ENCODE peak calls at places on chromosomes 12 and 14, in four cellular contexts. One of them, this sample, is unnamed.

GRCh38 chr14:60215520-60216195 is 33.4 kb upstream of the PPM1A start:
- DNase-seq in coronary artery: no peak
- DNase-seq in pancreas: no peak
- DNase-seq in psoas muscle: no peak
- DNase-seq in this sample: no peak

GRCh38 chr12:88185988-88186387 is 43.9 kb downstream of the TMTC3 start:
- DNase-seq in pancreas: no peak
- DNase-seq in psoas muscle: no peak
- DNase-seq in coronary artery: no peak
- DNase-seq in this sample: no peak

GRCh38 chr14:73795466-73795865 is 56.2 kb upstream of the PTGR2 start:
- DNase-seq in coronary artery: no peak
- DNase-seq in psoas muscle: no peak
- DNase-seq in pancreas: no peak
- DNase-seq in this sample: no peak

GRCh38 chr14:98182385-98183055 is 1089.5 kb downstream of the BCL11B start:
- DNase-seq in psoas muscle: no peak
- DNase-seq in coronary artery: no peak
- DNase-seq in pancreas: no peak
- DNase-seq in this sample: no peak

GRCh38 chr14:75456069-75457023 is 28.5 kb downstream of the JDP2 start:
- DNase-seq in pancreas: no peak
- DNase-seq in psoas muscle: no peak
- DNase-seq in coronary artery: no peak
- DNase-seq in this sample: no peak

GRCh38 chr12:82876075-82876474 is 189.4 kb downstream of the TMTC2 start:
- DNase-seq in pancreas: no peak
- DNase-seq in coronary artery: no peak
- DNase-seq in psoas muscle: no peak
- DNase-seq in this sample: no peak

GRCh38 chr12:5452569-5452968 is 20.7 kb downstream of the NTF3 start:
- DNase-seq in psoas muscle: no peak
- DNase-seq in pancreas: no peak
- DNase-seq in coronary artery: no peak
- DNase-seq in this sample: no peak

GRCh38 chr12:93109794-93110203 is 180.7 kb upstream of the EEA1 start:
- DNase-seq in coronary artery: no peak
- DNase-seq in pancreas: no peak
- DNase-seq in psoas muscle: no peak
- DNase-seq in this sample: no peak

GRCh38 chr14:60514378-60515243 is 5.7 kb downstream of the SIX6 start:
- DNase-seq in psoas muscle: peak; percentile 83
- DNase-seq in coronary artery: no peak
- DNase-seq in pancreas: peak; percentile 6
- DNase-seq in this sample: no peak

GRCh38 chr14:53880761-53881160 is 75.9 kb downstream of the BMP4 start:
- DNase-seq in psoas muscle: no peak
- DNase-seq in coronary artery: no peak
- DNase-seq in pancreas: no peak
- DNase-seq in this sample: no peak

GRCh38 chr14:56854325-56854724 is 44.0 kb upstream of the OTX2 start:
- DNase-seq in psoas muscle: no peak
- DNase-seq in pancreas: no peak
- DNase-seq in coronary artery: no peak
- DNase-seq in this sample: no peak

GRCh38 chr12:989751-990278 is 1.2 kb upstream of the ERC1 start:
- DNase-seq in psoas muscle: no peak
- DNase-seq in pancreas: peak; percentile 8
- DNase-seq in coronary artery: no peak
- DNase-seq in this sample: no peak

GRCh38 chr14:92105073-92105844 is 1.1 kb downstream of the ATXN3 start:
- DNase-seq in psoas muscle: no peak
- DNase-seq in pancreas: no peak
- DNase-seq in coronary artery: no peak
- DNase-seq in this sample: no peak

GRCh38 chr12:100574262-100575074 is 984 bp downstream of the GAS2L3 start:
- DNase-seq in coronary artery: no peak
- DNase-seq in pancreas: no peak
- DNase-seq in psoas muscle: no peak
- DNase-seq in this sample: no peak

GRCh38 chr14:103679351-103679750 is 35.9 kb downstream of the XRCC3 start:
- DNase-seq in psoas muscle: peak; percentile 67
- DNase-seq in pancreas: no peak
- DNase-seq in coronary artery: no peak
- DNase-seq in this sample: no peak

GRCh38 chr12:57632369-57632897 is 568 bp downstream of the B4GALNT1 start:
- DNase-seq in pancreas: no peak
- DNase-seq in psoas muscle: peak; percentile 71
- DNase-seq in coronary artery: peak; percentile 75
- DNase-seq in this sample: no peak

GRCh38 chr12:104738371-104738710 is 219.7 kb downstream of the SLC41A2 start:
- DNase-seq in psoas muscle: no peak
- DNase-seq in coronary artery: no peak
- DNase-seq in pancreas: no peak
- DNase-seq in this sample: no peak

GRCh38 chr12:123069436-123070266 is 81.2 kb downstream of the PITPNM2 start:
- DNase-seq in coronary artery: no peak
- DNase-seq in psoas muscle: no peak
- DNase-seq in pancreas: peak; percentile 25
- DNase-seq in this sample: no peak

GRCh38 chr12:13376627-13377373 is 180.3 kb downstream of the EMP1 start:
- DNase-seq in psoas muscle: no peak
- DNase-seq in pancreas: no peak
- DNase-seq in coronary artery: no peak
- DNase-seq in this sample: no peak

GRCh38 chr12:56581418-56582145 is 48.5 kb downstream of the BAZ2A start:
- DNase-seq in pancreas: no peak
- DNase-seq in psoas muscle: no peak
- DNase-seq in coronary artery: no peak
- DNase-seq in this sample: no peak
- H3K4me3 ChIP-seq in pancreas: no peak overlapping the region
- H3K4me3 ChIP-seq in psoas muscle: no peak overlapping the region
- H3K4me3 ChIP-seq in coronary artery: no peak overlapping the region
- H3K4me3 ChIP-seq in this sample: no peak overlapping the region

GRCh38 chr12:131033886-131034482 is 80.3 kb downstream of the ADGRD1 start:
- DNase-seq in psoas muscle: no peak
- DNase-seq in pancreas: no peak
- DNase-seq in coronary artery: no peak
- DNase-seq in this sample: no peak
- H3K27ac ChIP-seq in psoas muscle: no peak overlapping the region
- H3K27ac ChIP-seq in pancreas: no peak overlapping the region
- H3K27ac ChIP-seq in coronary artery: no peak overlapping the region
- H3K27ac ChIP-seq in this sample: no peak overlapping the region

GRCh38 chr14:67569651-67570290 is 30.3 kb downstream of the PIGH start:
- DNase-seq in coronary artery: no peak
- DNase-seq in psoas muscle: no peak
- DNase-seq in pancreas: no peak
- DNase-seq in this sample: no peak

GRCh38 chr14:67572608-67573007 is 27.5 kb downstream of the PIGH start:
- DNase-seq in pancreas: no peak
- DNase-seq in psoas muscle: no peak
- DNase-seq in coronary artery: no peak
- DNase-seq in this sample: no peak

GRCh38 chr14:67571991-67572323 is 28.1 kb downstream of the PIGH start:
- DNase-seq in coronary artery: no peak
- DNase-seq in psoas muscle: no peak
- DNase-seq in pancreas: no peak
- DNase-seq in this sample: no peak

GRCh38 chr14:67570453-67570852 is 29.6 kb downstream of the PIGH start:
- DNase-seq in pancreas: no peak
- DNase-seq in psoas muscle: no peak
- DNase-seq in coronary artery: no peak
- DNase-seq in this sample: no peak

GRCh38 chr14:67571275-67571990 is 28.6 kb downstream of the PIGH start:
- DNase-seq in coronary artery: no peak
- DNase-seq in pancreas: peak; percentile 30
- DNase-seq in psoas muscle: peak; percentile 79
- DNase-seq in this sample: peak; percentile 63
- TF ChIP-seq CTCF in coronary artery: peak; percentile 84
- TF ChIP-seq CTCF in pancreas: peak; percentile 66
- TF ChIP-seq CTCF in psoas muscle: peak; percentile 82
- TF ChIP-seq CTCF in this sample: peak; percentile 77

GRCh38 chr12:124758266-124759200 is 105.1 kb downstream of the SCARB1 start:
- DNase-seq in pancreas: no peak
- DNase-seq in psoas muscle: no peak
- DNase-seq in coronary artery: no peak
- DNase-seq in this sample: peak; percentile 63
- H3K4me3 ChIP-seq in pancreas: no peak overlapping the region
- H3K4me3 ChIP-seq in psoas muscle: no peak overlapping the region
- H3K4me3 ChIP-seq in coronary artery: peak overlapping the region; percentile 13
- H3K4me3 ChIP-seq in this sample: no peak overlapping the region

GRCh38 chr12:75725505-75726120 is 214.2 kb upstream of the KRR1 start:
- DNase-seq in pancreas: no peak
- DNase-seq in psoas muscle: no peak
- DNase-seq in coronary artery: no peak
- DNase-seq in this sample: no peak
- H3K27ac ChIP-seq in pancreas: no peak overlapping the region
- H3K27ac ChIP-seq in psoas muscle: peak overlapping the region; percentile 47
- H3K27ac ChIP-seq in coronary artery: no peak overlapping the region
- H3K27ac ChIP-seq in this sample: no peak overlapping the region

DNA sequence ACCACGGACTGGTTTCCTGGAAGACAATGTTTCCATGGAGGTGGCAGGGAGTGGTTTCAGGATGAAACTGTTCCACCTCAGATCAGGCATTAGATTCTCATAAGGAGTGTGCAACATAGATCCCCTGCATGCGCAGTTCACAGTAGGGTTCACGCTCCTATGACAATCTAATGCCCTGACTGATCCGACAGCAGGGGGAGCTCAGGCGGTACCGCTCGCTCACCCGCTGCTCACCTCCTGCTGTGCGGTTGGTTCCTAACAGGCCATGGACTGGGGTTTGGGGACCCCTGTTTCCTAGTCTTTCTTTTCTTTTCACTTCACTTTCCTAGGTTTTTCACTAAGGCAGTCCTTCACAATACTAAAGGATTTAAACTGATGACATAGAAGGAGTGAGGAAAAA is 39.6 kb downstream of the GUCY2C start:
- DNase-seq in psoas muscle: no peak
- DNase-seq in coronary artery: no peak
- DNase-seq in pancreas: no peak
- DNase-seq in this sample: no peak
- TF ChIP-seq CTCF in psoas muscle: no peak
- TF ChIP-seq CTCF in coronary artery: no peak
- TF ChIP-seq CTCF in pancreas: no peak
- TF ChIP-seq CTCF in this sample: no peak

GRCh38 chr14:99270491-99271287 is 1.3 kb downstream of the BCL11B start:
- DNase-seq in coronary artery: no peak
- DNase-seq in pancreas: no peak
- DNase-seq in psoas muscle: no peak
- DNase-seq in this sample: no peak

GRCh38 chr14:99272669-99273024 is 650 bp upstream of the BCL11B start:
- DNase-seq in coronary artery: no peak
- DNase-seq in pancreas: no peak
- DNase-seq in psoas muscle: no peak
- DNase-seq in this sample: no peak

GRCh38 chr14:99271288-99271941 is 582 bp downstream of the BCL11B start:
- DNase-seq in pancreas: no peak
- DNase-seq in psoas muscle: no peak
- DNase-seq in coronary artery: no peak
- DNase-seq in this sample: no peak

GRCh38 chr14:99273025-99273723 is 1.2 kb upstream of the BCL11B start:
- DNase-seq in psoas muscle: no peak
- DNase-seq in coronary artery: no peak
- DNase-seq in pancreas: no peak
- DNase-seq in this sample: no peak

DNA sequence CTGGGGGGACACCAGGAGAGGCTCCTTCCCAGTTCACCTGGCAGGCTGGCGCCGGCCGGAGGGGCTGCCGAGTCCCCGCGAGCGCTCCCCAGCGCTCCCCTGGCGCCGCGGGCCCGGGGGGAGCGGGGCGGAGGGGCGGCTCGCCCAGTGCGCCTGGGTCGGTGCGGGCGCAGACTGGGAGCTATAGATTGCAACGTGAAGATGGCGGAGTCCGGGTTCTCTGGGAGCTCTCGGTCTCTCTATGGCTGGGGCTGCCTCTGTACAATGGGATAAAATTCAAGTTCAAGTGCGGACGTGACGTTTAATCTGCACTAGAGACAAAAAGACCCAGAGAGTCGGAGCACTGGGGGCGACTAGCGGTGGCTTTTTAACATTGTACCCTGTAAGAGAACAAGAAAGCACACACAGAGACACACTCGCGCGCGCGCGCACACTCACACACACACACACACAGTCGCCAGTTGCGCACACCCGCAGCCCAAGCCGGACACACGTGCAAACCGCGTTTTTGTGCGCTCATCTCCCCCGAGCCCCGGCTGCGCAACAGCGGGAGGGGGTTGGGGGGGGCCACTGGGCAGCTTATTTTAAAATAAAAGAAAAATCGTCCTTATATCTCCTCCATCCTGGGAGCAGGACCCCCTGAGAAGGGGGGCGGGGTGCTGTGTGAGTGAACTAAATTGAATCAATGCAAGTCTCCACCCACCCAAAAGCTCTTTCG is at the start of gene BCL11B:
- DNase-seq in pancreas: peak; percentile 19
- DNase-seq in psoas muscle: peak; percentile 66
- DNase-seq in coronary artery: no peak
- DNase-seq in this sample: peak; percentile 76
- H3K4me3 ChIP-seq in pancreas: peak within 1 kb of the TSS; percentile 6
- H3K4me3 ChIP-seq in psoas muscle: peak within 1 kb of the TSS; percentile 58
- H3K4me3 ChIP-seq in coronary artery: peak within 1 kb of the TSS; percentile 68
- H3K4me3 ChIP-seq in this sample: peak within 1 kb of the TSS; percentile 59

DNA sequence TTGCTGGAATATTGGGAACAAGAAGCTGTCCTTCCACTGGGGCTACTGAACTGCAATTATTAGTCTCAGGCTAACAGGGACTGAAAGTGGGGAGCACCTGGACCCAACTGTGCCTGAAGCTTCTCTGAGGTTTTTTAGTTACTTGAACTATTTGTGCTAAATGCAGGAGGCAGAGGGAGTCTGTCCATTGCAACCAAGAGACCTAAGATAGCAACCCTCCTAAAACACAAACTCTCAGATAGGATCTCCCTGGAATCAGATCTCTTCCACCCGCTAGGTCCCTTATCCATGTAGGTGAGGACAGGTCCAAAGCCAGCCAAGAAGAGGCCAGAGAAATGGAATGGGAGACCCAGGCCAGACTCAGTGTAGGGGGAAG is 58.1 kb downstream of the NCOR2 start:
- DNase-seq in coronary artery: no peak
- DNase-seq in pancreas: no peak
- DNase-seq in psoas muscle: no peak
- DNase-seq in this sample: no peak
- H3K27ac ChIP-seq in coronary artery: peak overlapping the region; percentile 81
- H3K27ac ChIP-seq in pancreas: peak overlapping the region; percentile 61
- H3K27ac ChIP-seq in psoas muscle: peak overlapping the region; percentile 84
- H3K27ac ChIP-seq in this sample: peak overlapping the region; percentile 90

DNA sequence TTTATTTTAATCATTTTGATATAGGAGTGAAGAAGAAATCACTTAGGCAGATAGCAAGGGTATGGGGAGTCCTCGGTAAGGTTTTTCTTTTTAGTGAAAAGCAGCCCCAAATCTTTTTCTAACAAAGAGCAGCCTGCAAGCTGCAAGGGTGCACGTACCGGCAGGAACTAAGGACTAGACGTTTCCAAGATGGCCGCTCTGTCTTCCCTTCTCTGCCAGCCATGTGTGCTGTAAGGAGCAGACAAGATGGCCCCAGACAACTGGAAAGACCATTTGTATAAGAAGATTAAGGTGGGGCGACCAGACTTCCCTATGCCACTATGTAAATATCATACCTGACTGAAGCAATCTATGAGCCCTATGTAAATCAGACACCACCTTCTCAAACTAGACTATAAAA is 79.6 kb downstream of the TXNDC16 start:
- DNase-seq in pancreas: no peak
- DNase-seq in coronary artery: no peak
- DNase-seq in psoas muscle: no peak
- DNase-seq in this sample: no peak
- TF ChIP-seq CTCF in pancreas: no peak
- TF ChIP-seq CTCF in coronary artery: no peak
- TF ChIP-seq CTCF in psoas muscle: no peak
- TF ChIP-seq CTCF in this sample: no peak